ENCODE peak calls at places on chromosome 20, in four cellular contexts. N is PC-9, O is colonic mucosa, S is spleen. Y is an unnamed sample. For H3K27me3, the result is how much of the 10 kb centered on the place peaks cover.

GRCh38 chr20:53176133-53176532 is 204.0 kb downstream of the TSHZ2 start:
- DNase-seq in N (no peak), O (no peak), S (no peak), Y (no peak)

GRCh38 chr20:19254086-19254821 is 41.8 kb downstream of the SLC24A3 start:
- DNase-seq in N (no peak), O (no peak), S (no peak), Y (peak)

GRCh38 chr20:32446301-32447100 is 88.4 kb downstream of the ASXL1 start:
- DNase-seq in N (peak), O (no peak), S (peak), Y (no peak)

GRCh38 chr20:22339091-22339881 is 245.1 kb downstream of the FOXA2 start:
- DNase-seq in N (peak), O (peak), S (no peak), Y (no peak)

GRCh38 chr20:56424931-56425330 is 12.9 kb downstream of the CASS4 start:
- DNase-seq in N (no peak), O (no peak), S (no peak), Y (no peak)

GRCh38 chr20:19265646-19266374 is 53.4 kb downstream of the SLC24A3 start:
- DNase-seq in N (no peak), O (no peak), S (no peak), Y (no peak)

GRCh38 chr20:38581830-38582358 is 897 bp downstream of the ADIG start:
- DNase-seq in N (no peak), O (no peak), S (no peak), Y (no peak)

GRCh38 chr20:46705378-46705729 is 4.1 kb upstream of the SLC2A10 start:
- DNase-seq in N (no peak), O (no peak), S (no peak), Y (no peak)

GRCh38 chr20:63011798-63012197 is 5.0 kb upstream of the BHLHE23 start:
- DNase-seq in N (no peak), O (no peak), S (no peak), Y (no peak)

GRCh38 chr20:34713194-34713943 is 9.2 kb downstream of the TP53INP2 start:
- DNase-seq in N (peak), O (no peak), S (no peak), Y (peak)

GRCh38 chr20:23021941-23022340 is 13.2 kb upstream of the SSTR4 start:
- DNase-seq in N (no peak), O (no peak), S (no peak), Y (peak)

GRCh38 chr20:2297352-2297717 is 1.5 kb downstream of the TGM3 start:
- DNase-seq in N (no peak), O (no peak), S (no peak), Y (no peak)

GRCh38 chr20:40489886-40490285 is 199.2 kb downstream of the MAFB start:
- DNase-seq in N (no peak), O (no peak), S (no peak), Y (peak)

GRCh38 chr20:13996265-13996664 is 949 bp downstream of the MACROD2 start:
- DNase-seq in N (no peak), O (peak), S (no peak), Y (peak)

GRCh38 chr20:36082516-36082915 is 72.0 kb upstream of the EPB41L1 start:
- DNase-seq in N (no peak), O (no peak), S (no peak), Y (no peak)

GRCh38 chr20:10332656-10333421 is 101.2 kb downstream of the MKKS start:
- DNase-seq in N (no peak), O (no peak), S (no peak), Y (no peak)

GRCh38 chr20:11008444-11008843 is 334.6 kb upstream of the JAG1 start:
- DNase-seq in N (no peak), O (no peak), S (no peak), Y (no peak)

GRCh38 chr20:61459705-61460104 is 207.6 kb downstream of the CDH4 start:
- DNase-seq in N (no peak), O (no peak), S (no peak), Y (no peak)

GRCh38 chr20:35054804-35055203 is 37.8 kb downstream of the TRPC4AP start:
- DNase-seq in N (no peak), O (no peak), S (no peak), Y (no peak)

DNA sequence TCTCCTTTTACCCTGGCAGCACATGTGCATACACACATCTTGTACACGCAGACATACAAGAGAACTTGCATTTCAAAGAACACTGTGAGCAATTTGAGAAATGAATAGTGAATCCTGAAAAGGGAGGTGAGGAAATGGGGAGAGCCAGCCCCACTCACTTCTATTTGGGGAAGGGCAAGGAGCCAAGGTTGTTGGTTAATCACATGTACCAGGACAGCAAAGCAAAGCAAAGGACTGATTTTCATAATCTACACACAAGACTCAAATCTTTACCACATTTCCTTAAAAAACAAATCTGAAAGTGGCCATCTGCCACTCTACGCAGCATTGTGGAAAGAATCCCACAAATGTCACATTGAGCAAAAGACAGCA is 35.0 kb upstream of the KIF16B start:
- DNase-seq in N (no peak), O (peak), S (no peak), Y (no peak)
- H3K27ac ChIP-seq in N (no peak), O (peak), S (no peak), Y (no peak)

GRCh38 chr20:5835870-5836269 is 85.7 kb downstream of the SHLD1 start:
- DNase-seq in N (no peak), O (no peak), S (no peak), Y (no peak)

GRCh38 chr20:5831539-5832237 is 81.5 kb downstream of the SHLD1 start:
- DNase-seq in N (no peak), O (no peak), S (no peak), Y (no peak)

GRCh38 chr20:5833309-5833941 is 83.2 kb downstream of the SHLD1 start:
- DNase-seq in N (no peak), O (no peak), S (no peak), Y (no peak)

GRCh38 chr20:5834436-5835005 is 84.3 kb downstream of the SHLD1 start:
- DNase-seq in N (no peak), O (no peak), S (no peak), Y (no peak)

DNA sequence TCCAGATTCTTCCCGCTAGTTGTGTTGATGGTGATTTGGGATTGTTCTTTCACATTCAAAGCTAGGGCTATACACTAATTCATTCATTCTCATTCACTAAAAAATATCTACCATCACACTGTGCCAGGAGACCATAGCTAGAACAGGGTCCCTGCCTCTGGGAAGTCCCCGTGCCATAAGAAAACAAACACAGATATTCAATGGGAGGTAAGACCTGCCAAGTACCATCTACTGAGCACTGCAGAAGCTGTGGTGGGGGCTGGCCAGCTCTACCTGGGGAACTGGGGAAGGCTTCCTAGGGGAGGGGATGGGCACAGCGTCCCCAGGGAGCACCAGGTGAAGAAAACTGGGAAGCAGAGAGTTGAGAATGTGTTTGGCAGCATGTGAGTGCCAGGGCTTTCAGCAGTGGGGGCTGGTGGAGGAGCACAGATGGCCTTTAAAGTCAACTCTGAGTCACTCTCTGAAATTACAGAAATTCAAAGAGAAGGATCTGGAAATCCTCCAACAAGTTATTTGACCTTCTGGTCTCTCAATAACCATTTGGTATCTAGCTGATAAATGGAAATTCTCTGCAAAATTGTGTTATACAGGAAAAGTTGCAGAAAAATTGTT is 85.1 kb downstream of the SHLD1 start:
- DNase-seq in N (peak), O (no peak), S (no peak), Y (no peak)
- H3K27me3 ChIP-seq in N (under half), O (under half), S (under half), Y (under half)

DNA sequence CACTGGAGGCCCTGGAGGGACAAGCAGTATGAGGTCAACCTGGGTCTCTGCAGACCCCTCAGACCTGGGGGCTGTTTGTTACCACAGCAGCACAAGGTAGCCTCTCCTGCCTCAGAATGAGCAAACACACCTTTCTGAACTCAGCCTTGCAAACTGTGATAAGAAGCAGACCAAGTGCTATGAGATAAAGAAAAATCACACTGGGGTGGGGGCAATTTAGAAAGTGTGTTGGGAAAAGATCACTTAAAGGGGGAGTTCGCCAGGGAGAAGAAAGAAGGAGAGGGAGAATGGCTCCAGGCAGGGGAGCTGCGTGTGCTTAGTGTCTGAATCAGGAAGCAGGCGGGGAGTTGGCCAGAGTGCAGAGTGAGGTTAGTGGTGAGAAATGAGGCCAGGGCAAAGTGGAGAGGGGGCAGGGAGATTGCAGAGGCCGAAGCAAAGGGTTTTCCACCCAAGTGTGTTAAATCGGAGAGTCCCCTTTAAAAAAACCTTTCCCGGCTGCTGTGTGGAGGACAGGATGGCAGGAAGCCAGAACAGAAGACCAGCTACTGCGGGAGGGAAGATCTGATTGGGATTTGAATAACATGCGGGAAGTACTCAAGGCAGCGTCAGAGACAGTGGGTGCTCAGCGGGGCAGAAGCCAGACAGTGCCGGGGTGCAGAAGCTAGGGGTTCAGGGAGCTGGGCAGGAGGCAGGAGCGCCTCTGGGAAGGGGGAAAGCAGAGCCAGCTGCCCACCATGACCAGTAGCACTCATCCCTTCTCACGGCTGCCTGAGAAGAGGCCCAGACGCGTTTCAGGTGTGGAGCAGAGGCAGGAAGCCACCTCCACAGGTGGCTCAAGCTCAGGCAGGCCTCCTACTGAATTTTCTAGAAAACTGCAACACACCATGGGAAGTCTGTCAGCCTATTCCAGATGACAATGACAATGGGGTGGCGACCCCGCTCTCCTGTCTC is 9.0 kb downstream of the ADA start:
- DNase-seq in N (peak), O (peak), S (peak), Y (peak)
- TF ChIP-seq CTCF in N (no peak), O (no peak), S (no peak), Y (peak)

GRCh38 chr20:3798908-3799248 is 2.8 kb downstream of the CDC25B start:
- DNase-seq in N (no peak), O (no peak), S (no peak), Y (no peak)
- H3K27ac ChIP-seq in N (no peak), O (peak), S (peak), Y (no peak)

Y was measured in foreskin keratinocyte.